ENCODE peak calls at places on chromosomes 16 and 17, in ten cellular contexts. I is H54; K is SHP77; P is cardiac septum; T is activated effector memory CD4-positive, alpha-beta T cell treated with Interleukin-2 at 50 U/mL for 16 hours; B is NCI-H2081; G is memory B cell; H is lung microvascular endothelial cell; R is stimulated activated CD8-positive, alpha-beta memory T cell treated with anti-CD3 and anti-CD28 coated beads, Interleukin-4, amount 100 ng/mL, for 24 hours; O is astrocyte of the spinal cord. L is an unnamed sample.

GRCh38 chr17:51150932-51151331 is 2.4 kb upstream of the NME1 start:
- DNase-seq in T (no peak), O (no peak), G (no peak), B (no peak), R (no peak), K (no peak), P (no peak), I (no peak), H (no peak), L (no peak)

GRCh38 chr16:29852654-29853053 is 10.4 kb downstream of the CDIPT start:
- DNase-seq in I (no peak), B (no peak), R (no peak), K (no peak), T (no peak), G (no peak), P (no peak), H (peak), O (no peak), L (no peak)

GRCh38 chr16:86578056-86578455 is 293 bp upstream of the FOXL1 start:
- DNase-seq in P (no peak), K (no peak), G (no peak), T (no peak), I (no peak), B (no peak), R (no peak), O (peak), H (no peak), L (no peak)

GRCh38 chr17:43912635-43913304 is 5.4 kb upstream of the MPP2 start:
- DNase-seq in K (no peak), T (no peak), H (no peak), P (no peak), O (no peak), I (no peak), B (no peak), G (no peak), R (no peak), L (no peak)

GRCh38 chr17:79678091-79678731 is 52.5 kb upstream of the ENPP7 start:
- DNase-seq in O (no peak), H (no peak), R (no peak), B (no peak), K (no peak), I (no peak), T (no peak), P (no peak), G (no peak), L (no peak)

GRCh38 chr16:54193656-54194007 is 93.0 kb downstream of the IRX3 start:
- DNase-seq in I (peak), K (peak), R (no peak), O (peak), B (peak), P (peak), T (no peak), G (no peak), H (peak), L (no peak)

GRCh38 chr16:30901201-30902069 is 5.0 kb downstream of the CTF1 start:
- DNase-seq in P (no peak), G (no peak), B (no peak), K (no peak), R (no peak), O (no peak), H (no peak), I (no peak), T (no peak), L (no peak)

GRCh38 chr16:86375370-86375769 is 135.0 kb upstream of the FOXF1 start:
- DNase-seq in I (peak), T (no peak), K (no peak), P (no peak), G (no peak), O (peak), R (no peak), H (peak), B (no peak), L (no peak)

GRCh38 chr16:35560637-35560984 is 2101.2 kb downstream of the TP53TG3F start:
- DNase-seq in K (no peak), G (no peak), O (no peak), P (no peak), I (no peak), H (no peak), R (no peak), T (no peak), B (no peak), L (no peak)

GRCh38 chr17:46212634-46213435 is 19.6 kb upstream of the KANSL1 start:
- DNase-seq in G (peak), I (peak), R (no peak), H (peak), P (no peak), T (peak), B (peak), K (peak), O (peak), L (peak)

GRCh38 chr17:78144736-78145641 is 1.2 kb upstream of the C17orf99 start:
- DNase-seq in O (no peak), P (no peak), H (no peak), I (no peak), T (no peak), B (no peak), R (no peak), G (no peak), K (no peak), L (no peak)

GRCh38 chr17:66944365-66945203 is 19.9 kb upstream of the CACNG4 start:
- DNase-seq in R (no peak), G (no peak), T (no peak), I (no peak), P (peak), H (no peak), K (no peak), O (no peak), B (no peak), L (no peak)

GRCh38 chr16:82671743-82672142 is 45.0 kb downstream of the CDH13 start:
- DNase-seq in R (peak), H (peak), T (peak), K (no peak), P (no peak), B (no peak), O (no peak), G (no peak), I (no peak), L (peak)

GRCh38 chr16:86121611-86122010 is 222.6 kb downstream of the IRF8 start:
- DNase-seq in R (no peak), H (no peak), T (no peak), I (no peak), G (no peak), P (peak), K (no peak), O (no peak), B (no peak), L (no peak)

GRCh38 chr16:12573730-12574383 is 229.8 kb downstream of the CPPED1 start:
- DNase-seq in H (peak), B (no peak), O (peak), K (peak), G (no peak), I (peak), T (peak), P (peak), R (peak), L (peak)

GRCh38 chr17:67364847-67365761 is 1.3 kb downstream of the PSMD12 start:
- DNase-seq in B (no peak), P (no peak), T (no peak), O (no peak), G (no peak), H (peak), R (no peak), K (no peak), I (no peak), L (no peak)

GRCh38 chr17:48194097-48194550 is 86.6 kb downstream of the SNX11 start:
- DNase-seq in G (no peak), B (no peak), H (peak), O (peak), T (no peak), R (no peak), P (no peak), I (peak), K (peak), L (no peak)